ENCODE peak calls at places on chromosomes 7 and 10, in seven cellular contexts. S, P, C, B, L, F and Z are unnamed samples. For H3K4me1, the result is how much of the 10 kb centered on the place peaks cover.

GRCh38 chr7:79933144-79933543 is 201.5 kb upstream of the GNAI1 start:
- DNase-seq in S (no peak), P (no peak), C (no peak), B (no peak), L (no peak), F (no peak), Z (no peak)

GRCh38 chr7:105389090-105389650 is 449 bp upstream of the SRPK2 start:
- DNase-seq in S (no peak), P (peak), C (no peak), B (no peak), L (peak), F (no peak), Z (no peak)

GRCh38 chr10:53479365-53479764 is 706.8 kb upstream of the MBL2 start:
- DNase-seq in S (no peak), P (no peak), C (no peak), B (no peak), L (no peak), F (no peak), Z (no peak)

GRCh38 chr7:1045038-1045726 is 836 bp downstream of the GPR146 start:
- DNase-seq in S (no peak), P (no peak), C (no peak), B (no peak), L (peak), F (no peak), Z (no peak)

GRCh38 chr7:71787513-71787912 is 624.6 kb downstream of the CALN1 start:
- DNase-seq in S (no peak), P (no peak), C (no peak), B (no peak), L (no peak), F (no peak), Z (no peak)

GRCh38 chr7:67618569-67619543 is 622.2 kb downstream of the TYW1 start:
- DNase-seq in S (no peak), P (no peak), C (peak), B (peak), L (no peak), F (no peak), Z (no peak)

GRCh38 chr10:2979267-2979660 is 88.1 kb upstream of the PFKP start:
- DNase-seq in S (no peak), P (no peak), C (no peak), B (no peak), L (no peak), F (no peak), Z (no peak)

GRCh38 chr7:129401228-129401967 is 32.8 kb upstream of the STRIP2 start:
- DNase-seq in S (no peak), P (no peak), C (no peak), B (no peak), L (peak), F (peak), Z (no peak)

GRCh38 chr10:112587709-112588108 is 140.7 kb downstream of the VTI1A start:
- DNase-seq in S (no peak), P (no peak), C (no peak), B (no peak), L (no peak), F (no peak), Z (no peak)

GRCh38 chr7:151930026-151930653 is 26.1 kb upstream of the GALNTL5 start:
- DNase-seq in S (no peak), P (no peak), C (no peak), B (no peak), L (no peak), F (no peak), Z (no peak)

GRCh38 chr7:7761974-7762769 is 43.8 kb upstream of the RPA3 start:
- DNase-seq in S (no peak), P (no peak), C (no peak), B (no peak), L (no peak), F (no peak), Z (peak)

GRCh38 chr7:156906281-156906680 is 13.3 kb upstream of the LMBR1 start:
- DNase-seq in S (no peak), P (no peak), C (no peak), B (no peak), L (no peak), F (no peak), Z (no peak)

GRCh38 chr10:79411546-79412495 is 33.6 kb downstream of the ZCCHC24 start:
- DNase-seq in S (no peak), P (no peak), C (no peak), B (no peak), L (no peak), F (no peak), Z (no peak)
- H3K4me1 ChIP-seq in S (under half), P (under half), C (under half), B (under half), L (under half), F (under half), Z (under half)

DNA sequence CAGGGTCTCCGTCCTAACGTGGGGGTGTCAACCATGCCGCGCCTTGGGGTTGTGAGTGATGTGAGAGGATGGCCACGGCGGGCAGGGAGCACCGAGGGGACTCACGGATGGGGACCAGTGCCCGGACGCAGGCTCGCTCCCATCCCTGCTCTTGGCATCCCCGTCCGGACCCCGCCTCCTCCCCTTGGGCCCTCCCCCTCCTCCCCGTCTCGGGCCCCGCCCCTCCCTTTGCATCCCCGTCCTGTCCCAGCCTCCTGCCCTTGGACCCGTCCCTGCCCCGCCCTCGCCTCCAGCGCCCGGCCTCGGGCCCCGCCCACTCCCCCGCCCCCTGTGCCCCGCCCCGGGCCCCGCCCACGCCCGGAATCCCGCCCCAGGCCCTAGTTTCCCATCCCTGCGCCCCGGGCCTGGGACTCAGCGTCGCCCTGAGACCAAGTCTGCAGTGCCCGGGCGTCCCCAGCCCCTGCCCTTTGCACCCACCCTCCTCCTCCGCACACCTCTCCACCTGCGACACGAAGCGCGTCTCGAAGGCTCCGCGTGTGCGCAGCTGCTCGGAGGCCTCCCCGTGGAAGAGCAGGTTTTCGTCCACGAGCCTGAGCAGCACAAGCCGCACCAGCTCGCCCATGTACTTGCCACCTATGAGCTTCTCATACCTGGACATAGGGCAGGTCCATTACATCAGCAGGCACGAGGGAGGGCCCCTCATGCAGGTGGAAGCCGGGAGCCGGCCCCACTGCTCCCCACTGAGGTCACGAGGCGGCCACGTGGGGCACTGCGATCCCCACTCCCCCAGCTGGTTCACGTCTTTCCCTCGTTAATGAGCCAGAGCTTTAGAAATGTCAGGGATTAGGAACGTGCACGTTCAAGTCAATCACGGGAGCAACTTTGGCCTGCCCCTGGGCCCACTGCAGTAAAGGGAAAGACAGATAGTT is 5.1 kb upstream of the MYL7 start:
- DNase-seq in S (no peak), P (peak), C (peak), B (peak), L (no peak), F (peak), Z (no peak)
- TF ChIP-seq SIN3A in S (no peak), P (no peak), C (no peak), B (no peak), L (no peak), F (no peak), Z (no peak)

GRCh38 chr7:25666671-25667060 is 438.4 kb upstream of the NPVF start:
- DNase-seq in S (no peak), P (no peak), C (no peak), B (no peak), L (no peak), F (no peak), Z (no peak)

GRCh38 chr7:25665903-25666670 is 437.8 kb upstream of the NPVF start:
- DNase-seq in S (no peak), P (no peak), C (no peak), B (no peak), L (no peak), F (no peak), Z (no peak)

GRCh38 chr7:25664593-25664992 is 436.3 kb upstream of the NPVF start:
- DNase-seq in S (no peak), P (no peak), C (no peak), B (no peak), L (no peak), F (no peak), Z (no peak)

GRCh38 chr7:25663877-25664276 is 435.6 kb upstream of the NPVF start:
- DNase-seq in S (no peak), P (no peak), C (no peak), B (no peak), L (no peak), F (no peak), Z (no peak)

DNA sequence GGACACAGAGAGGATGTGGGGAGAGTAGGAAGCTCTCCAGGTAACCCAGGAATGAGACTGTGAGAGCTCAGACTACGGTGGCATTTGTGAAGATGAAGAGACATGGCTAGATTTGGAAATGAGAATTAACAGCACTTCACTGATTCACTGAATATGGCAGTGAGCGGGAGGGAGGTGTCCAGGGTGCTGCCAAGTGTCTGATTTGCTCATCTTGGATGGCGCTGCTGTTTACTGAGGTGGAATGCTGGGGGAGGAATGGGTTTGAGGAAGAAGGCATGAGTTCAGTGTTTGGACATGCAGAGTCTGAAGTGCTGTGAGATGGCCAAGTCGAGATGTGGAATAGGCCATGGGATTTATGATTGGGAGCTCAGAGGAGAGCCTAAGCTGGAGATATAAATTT is 437.1 kb upstream of the NPVF start:
- DNase-seq in S (no peak), P (no peak), C (no peak), B (no peak), L (no peak), F (no peak), Z (no peak)
- H3K4me1 ChIP-seq in S (under half), P (under half), C (under half), B (half or more), L (under half), F (under half), Z (under half)

GRCh38 chr7:100891555-100891954 is 2.0 kb upstream of the UFSP1 start:
- DNase-seq in S (no peak), P (no peak), C (no peak), B (no peak), L (no peak), F (no peak), Z (no peak)
- TF ChIP-seq SIN3A in S (no peak), P (no peak), C (no peak), B (no peak), L (no peak), F (no peak), Z (no peak)

GRCh38 chr7:145016068-145016467 is 180.2 kb upstream of the TPK1 start:
- DNase-seq in S (no peak), P (no peak), C (peak), B (no peak), L (no peak), F (no peak), Z (no peak)
- H3K4me1 ChIP-seq in S (under half), P (under half), C (under half), B (under half), L (under half), F (under half), Z (under half)

GRCh38 chr10:43075612-43076003 is 1.3 kb upstream of the RET start:
- DNase-seq in S (no peak), P (peak), C (no peak), B (peak), L (no peak), F (peak), Z (no peak)

GRCh38 chr10:43077421-43078171 is 727 bp downstream of the RET start:
- DNase-seq in S (no peak), P (no peak), C (no peak), B (peak), L (no peak), F (no peak), Z (no peak)

GRCh38 chr10:43076876-43077420 is at the start of gene RET:
- DNase-seq in S (no peak), P (no peak), C (no peak), B (peak), L (no peak), F (peak), Z (no peak)

GRCh38 chr10:43074827-43075611 is 1.9 kb upstream of the RET start:
- DNase-seq in S (no peak), P (no peak), C (no peak), B (no peak), L (no peak), F (no peak), Z (no peak)

GRCh38 chr10:43076311-43076875 is 476 bp upstream of the RET start:
- DNase-seq in S (no peak), P (no peak), C (no peak), B (peak), L (no peak), F (no peak), Z (no peak)
- TF ChIP-seq SIN3A in S (no peak), P (no peak), C (no peak), B (no peak), L (no peak), F (no peak), Z (no peak)

GRCh38 chr10:93758510-93758885 is 762 bp downstream of the LGI1 start:
- DNase-seq in S (no peak), P (no peak), C (no peak), B (no peak), L (no peak), F (no peak), Z (no peak)

GRCh38 chr10:93757136-93757535 is 600 bp upstream of the LGI1 start:
- DNase-seq in S (no peak), P (no peak), C (no peak), B (no peak), L (no peak), F (no peak), Z (no peak)

GRCh38 chr10:93760490-93760889 is 2.8 kb downstream of the LGI1 start:
- DNase-seq in S (no peak), P (no peak), C (no peak), B (peak), L (no peak), F (no peak), Z (no peak)

GRCh38 chr10:93757766-93758509 is at the start of gene LGI1:
- DNase-seq in S (no peak), P (no peak), C (no peak), B (peak), L (no peak), F (no peak), Z (no peak)

GRCh38 chr10:93758911-93759410 is 1.2 kb downstream of the LGI1 start:
- DNase-seq in S (no peak), P (no peak), C (no peak), B (no peak), L (no peak), F (no peak), Z (no peak)
- H3K4me1 ChIP-seq in S (under half), P (under half), C (under half), B (under half), L (under half), F (under half), Z (under half)

GRCh38 chr10:28840954-28841353 is 163.6 kb downstream of the BAMBI start:
- DNase-seq in S (no peak), P (no peak), C (no peak), B (no peak), L (no peak), F (no peak), Z (no peak)

GRCh38 chr10:28839600-28840007 is 162.3 kb downstream of the BAMBI start:
- DNase-seq in S (no peak), P (peak), C (no peak), B (peak), L (peak), F (peak), Z (no peak)

GRCh38 chr10:28840202-28840601 is 162.9 kb downstream of the BAMBI start:
- DNase-seq in S (no peak), P (no peak), C (no peak), B (no peak), L (no peak), F (no peak), Z (no peak)

GRCh38 chr10:28838908-28839307 is 161.6 kb downstream of the BAMBI start:
- DNase-seq in S (no peak), P (peak), C (no peak), B (no peak), L (peak), F (no peak), Z (no peak)

DNA sequence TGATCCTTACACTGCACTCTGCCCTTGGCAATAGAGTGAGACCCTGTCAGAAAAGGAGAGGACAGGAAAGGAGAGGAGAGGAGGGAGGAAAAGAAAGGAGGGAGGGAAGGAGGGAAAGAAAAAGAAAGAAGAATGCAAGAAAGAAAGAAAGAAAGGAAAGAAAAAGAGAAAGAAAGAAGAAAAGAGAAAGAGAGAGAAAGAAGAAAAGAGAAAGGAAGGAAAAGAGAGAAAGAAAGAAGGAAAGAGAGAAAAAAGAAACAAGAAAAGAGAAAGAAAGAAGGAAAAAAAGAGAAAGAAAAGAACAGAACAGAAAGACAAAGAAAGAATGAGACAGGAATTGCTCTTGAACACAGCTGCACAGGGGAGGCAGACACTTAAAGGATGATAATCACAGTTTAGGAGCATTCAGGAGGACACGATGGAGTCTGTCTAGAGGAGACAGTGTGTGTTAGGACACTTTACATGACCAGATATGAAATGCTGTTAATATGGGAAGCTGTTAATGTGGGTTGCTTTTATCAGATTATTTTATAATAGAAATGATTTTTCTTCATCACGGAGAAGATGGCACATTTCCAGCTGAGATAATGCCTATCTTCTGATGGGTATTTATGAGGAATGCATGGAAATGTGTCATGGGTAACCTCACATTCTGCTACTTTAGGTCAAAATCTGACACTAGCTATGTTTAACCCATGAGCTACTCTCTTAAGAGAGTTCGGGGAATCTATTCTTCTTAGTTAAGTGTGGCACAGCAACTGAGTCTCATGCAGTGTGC is 160.5 kb downstream of the BAMBI start:
- DNase-seq in S (no peak), P (no peak), C (no peak), B (no peak), L (no peak), F (no peak), Z (no peak)
- TF ChIP-seq SIN3A in S (no peak), P (no peak), C (no peak), B (no peak), L (no peak), F (no peak), Z (no peak)